ENCODE peak calls at places on chromosomes 3 and 15, in eight cellular contexts. K, A, N, T, D, F, U and V are unnamed samples.

GRCh38 chr3:9206287-9206686 is 43.2 kb downstream of the SRGAP3 start:
- DNase-seq in K (no peak), A (no peak), N (no peak), T (no peak), D (no peak), F (no peak), U (no peak), V (no peak)

GRCh38 chr3:57949344-57949743 is 58.9 kb upstream of the FLNB start:
- DNase-seq in K (no peak), A (no peak), N (no peak), T (no peak), D (no peak), F (no peak), U (no peak), V (no peak)

GRCh38 chr15:32919749-32920414 is 202.1 kb downstream of the GREM1 start:
- DNase-seq in K (no peak), A (no peak), N (no peak), T (no peak), D (no peak), F (peak; percentile 94), U (no peak), V (no peak)

GRCh38 chr15:65040461-65040860 is 4.7 kb upstream of the SLC51B start:
- DNase-seq in K (no peak), A (no peak), N (no peak), T (no peak), D (no peak), F (no peak), U (no peak), V (no peak)

GRCh38 chr3:194212869-194213320 is 76.9 kb downstream of the HES1 start:
- DNase-seq in K (no peak), A (no peak), N (peak; percentile 74), T (no peak), D (no peak), F (no peak), U (no peak), V (no peak)

GRCh38 chr15:63374686-63375520 is 6.7 kb downstream of the CA12 start:
- DNase-seq in K (no peak), A (no peak), N (no peak), T (no peak), D (peak; percentile 84), F (peak; percentile 49), U (peak; percentile 43), V (no peak)

GRCh38 chr3:11737742-11738141 is 94.0 kb upstream of the VGLL4 start:
- DNase-seq in K (no peak), A (no peak), N (no peak), T (no peak), D (no peak), F (no peak), U (no peak), V (no peak)

GRCh38 chr3:181007262-181007661 is 17.7 kb upstream of the DNAJC19 start:
- DNase-seq in K (no peak), A (no peak), N (no peak), T (no peak), D (no peak), F (no peak), U (no peak), V (no peak)

GRCh38 chr15:92006186-92007028 is 152.9 kb downstream of the SLCO3A1 start:
- DNase-seq in K (no peak), A (no peak), N (no peak), T (no peak), D (no peak), F (no peak), U (no peak), V (no peak)

GRCh38 chr15:55917881-55918296 is 75.5 kb downstream of the NEDD4 start:
- DNase-seq in K (no peak), A (no peak), N (peak; percentile 23), T (no peak), D (peak; percentile 92), F (peak; percentile 89), U (peak; percentile 75), V (no peak)

GRCh38 chr3:159852821-159853505 is 135.7 kb upstream of the IL12A start:
- DNase-seq in K (no peak), A (peak; percentile 36), N (no peak), T (no peak), D (peak; percentile 97), F (no peak), U (peak; percentile 45), V (no peak)

GRCh38 chr3:8371085-8371551 is 130.5 kb upstream of the LMCD1 start:
- DNase-seq in K (no peak), A (no peak), N (no peak), T (no peak), D (no peak), F (no peak), U (peak; percentile 10), V (no peak)

GRCh38 chr3:142027713-142028112 is 121.6 kb downstream of the TFDP2 start:
- DNase-seq in K (no peak), A (no peak), N (peak; percentile 10), T (peak; percentile 24), D (peak; percentile 64), F (no peak), U (peak; percentile 49), V (no peak)

GRCh38 chr3:137134431-137134830 is 176.6 kb downstream of the IL20RB start:
- DNase-seq in K (no peak), A (no peak), N (no peak), T (no peak), D (no peak), F (no peak), U (no peak), V (no peak)

GRCh38 chr3:57112206-57112605 is 51.7 kb downstream of the SPATA12 start:
- DNase-seq in K (no peak), A (no peak), N (peak; percentile 72), T (no peak), D (no peak), F (no peak), U (no peak), V (no peak)

GRCh38 chr3:182180646-182181385 is 469.1 kb downstream of the SOX2 start:
- DNase-seq in K (no peak), A (no peak), N (peak; percentile 16), T (no peak), D (no peak), F (no peak), U (no peak), V (no peak)

GRCh38 chr3:182182531-182182968 is 470.8 kb downstream of the SOX2 start:
- DNase-seq in K (no peak), A (no peak), N (no peak), T (no peak), D (no peak), F (no peak), U (no peak), V (no peak)

GRCh38 chr3:182179631-182180030 is 467.9 kb downstream of the SOX2 start:
- DNase-seq in K (no peak), A (no peak), N (no peak), T (no peak), D (no peak), F (no peak), U (no peak), V (no peak)

GRCh38 chr3:182183716-182184430 is 472.1 kb downstream of the SOX2 start:
- DNase-seq in K (no peak), A (no peak), N (no peak), T (no peak), D (no peak), F (no peak), U (no peak), V (no peak)

GRCh38 chr3:182185341-182185740 is 473.6 kb downstream of the SOX2 start:
- DNase-seq in K (no peak), A (no peak), N (no peak), T (no peak), D (no peak), F (no peak), U (no peak), V (no peak)
- TF ChIP-seq CTCF in K (no peak), A (no peak), N (no peak), T (no peak), D (no peak), F (no peak), U (no peak), V (no peak)

GRCh38 chr3:77254967-77255831 is 215.3 kb downstream of the ROBO2 start:
- DNase-seq in K (peak; percentile 14), A (no peak), N (peak; percentile 65), T (peak; percentile 51), D (peak; percentile 26), F (peak; percentile 37), U (peak; percentile 81), V (no peak)

GRCh38 chr3:77259701-77260100 is 219.8 kb downstream of the ROBO2 start:
- DNase-seq in K (no peak), A (no peak), N (no peak), T (no peak), D (no peak), F (no peak), U (no peak), V (no peak)

GRCh38 chr3:77251136-77251535 is 211.2 kb downstream of the ROBO2 start:
- DNase-seq in K (no peak), A (no peak), N (no peak), T (no peak), D (no peak), F (no peak), U (no peak), V (no peak)

GRCh38 chr3:77256584-77257488 is 216.9 kb downstream of the ROBO2 start:
- DNase-seq in K (no peak), A (no peak), N (no peak), T (no peak), D (no peak), F (no peak), U (no peak), V (no peak)
- TF ChIP-seq CTCF in K (no peak), A (no peak), N (no peak), T (no peak), D (no peak), F (no peak), U (no peak), V (no peak)

DNA sequence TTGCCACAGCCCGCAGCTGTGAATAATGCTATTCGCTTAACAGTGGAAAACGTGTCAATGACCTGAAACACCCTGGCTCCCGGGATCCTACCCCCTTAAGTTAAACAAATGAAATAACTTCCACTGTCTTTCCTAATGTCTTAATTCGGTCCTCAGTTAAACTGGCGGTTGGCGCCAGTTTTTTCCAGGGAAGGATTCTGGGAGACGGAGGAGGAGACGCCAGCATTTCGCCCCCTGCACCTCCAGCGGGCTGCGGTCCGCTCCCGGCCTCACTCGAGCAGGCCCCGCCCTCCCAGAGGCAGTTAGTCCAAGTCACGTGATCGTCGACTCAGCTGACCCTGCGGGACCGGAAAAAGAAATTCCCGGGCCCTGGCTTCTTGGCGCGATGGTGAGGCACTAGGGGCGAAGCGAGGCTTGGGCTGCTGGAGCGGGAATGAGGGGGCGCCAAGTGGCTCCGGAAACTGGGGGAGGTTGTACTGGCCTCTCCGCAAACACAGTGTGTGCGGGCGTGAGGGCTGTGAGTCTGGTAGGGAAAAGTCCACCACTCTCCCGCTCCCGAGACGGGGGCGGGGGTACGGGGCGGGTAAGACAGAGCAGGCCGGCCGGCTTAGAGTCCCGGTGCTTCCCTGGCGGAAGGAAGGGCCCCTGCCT is at the start of gene COMMD4:
- DNase-seq in K (peak; percentile 80), A (peak; percentile 95), N (peak; percentile 87), T (peak; percentile 96), D (peak; percentile 89), F (peak; percentile 88), U (peak; percentile 97), V (no peak)
- TF ChIP-seq CTCF in K (no peak), A (peak; percentile 20), N (no peak), T (no peak), D (no peak), F (no peak), U (no peak), V (no peak)

DNA sequence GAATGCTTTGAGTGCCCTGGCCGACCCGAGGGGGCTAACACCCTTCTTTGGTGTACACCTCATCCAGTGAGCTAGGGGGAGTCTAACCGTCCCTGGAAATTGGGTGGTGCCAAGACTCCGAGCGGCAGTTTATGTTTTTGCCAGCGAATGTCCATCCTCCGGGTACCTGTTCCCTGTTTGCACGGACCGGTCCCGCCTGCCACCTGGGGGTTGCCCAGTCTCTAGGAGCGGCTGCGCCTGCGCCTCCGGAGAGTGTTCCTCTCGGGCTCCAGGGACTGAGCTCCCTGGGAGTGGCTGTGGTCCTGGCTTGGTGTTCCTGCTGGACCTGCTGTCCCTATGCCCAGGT is 913 bp upstream of the WNT7A start:
- DNase-seq in K (no peak), A (peak; percentile 9), N (no peak), T (no peak), D (no peak), F (no peak), U (peak; percentile 37), V (no peak)
- TF ChIP-seq CTCF in K (no peak), A (no peak), N (peak; percentile 2), T (no peak), D (no peak), F (no peak), U (no peak), V (no peak)